ENCODE peak calls at places on chromosomes 16 and 17, in nine cellular contexts. One of them, this sample, is unnamed.

GRCh38 chr17:38925263-38925995 is at the start of gene LASP1NB:
- DNase-seq in endothelial cell: no peak
- DNase-seq in GM13977: no peak
- DNase-seq in kidney epithelial cell: no peak
- DNase-seq in astrocyte of the spinal cord: peak
- DNase-seq in foreskin fibroblast: peak
- DNase-seq in AG10803: peak
- DNase-seq in tibial artery: no peak
- DNase-seq in cardiac fibroblast: peak
- DNase-seq in this sample: no peak

GRCh38 chr17:67078292-67078691 is 33.9 kb downstream of the CACNG1 start:
- DNase-seq in endothelial cell: no peak
- DNase-seq in GM13977: no peak
- DNase-seq in kidney epithelial cell: no peak
- DNase-seq in astrocyte of the spinal cord: no peak
- DNase-seq in foreskin fibroblast: no peak
- DNase-seq in AG10803: no peak
- DNase-seq in tibial artery: no peak
- DNase-seq in cardiac fibroblast: no peak
- DNase-seq in this sample: no peak

GRCh38 chr16:74291577-74292208 is 4.9 kb upstream of the PSMD7 start:
- DNase-seq in endothelial cell: no peak
- DNase-seq in GM13977: no peak
- DNase-seq in kidney epithelial cell: no peak
- DNase-seq in astrocyte of the spinal cord: no peak
- DNase-seq in foreskin fibroblast: peak
- DNase-seq in AG10803: peak
- DNase-seq in tibial artery: no peak
- DNase-seq in cardiac fibroblast: peak
- DNase-seq in this sample: no peak

GRCh38 chr17:73458191-73458590 is 146.4 kb upstream of the CDC42EP4 start:
- DNase-seq in endothelial cell: no peak
- DNase-seq in GM13977: no peak
- DNase-seq in kidney epithelial cell: no peak
- DNase-seq in astrocyte of the spinal cord: no peak
- DNase-seq in foreskin fibroblast: no peak
- DNase-seq in AG10803: no peak
- DNase-seq in tibial artery: no peak
- DNase-seq in cardiac fibroblast: no peak
- DNase-seq in this sample: no peak

GRCh38 chr17:273994-274832 is 78.4 kb downstream of the RPH3AL start:
- DNase-seq in endothelial cell: no peak
- DNase-seq in GM13977: no peak
- DNase-seq in kidney epithelial cell: no peak
- DNase-seq in astrocyte of the spinal cord: no peak
- DNase-seq in foreskin fibroblast: no peak
- DNase-seq in AG10803: no peak
- DNase-seq in tibial artery: no peak
- DNase-seq in cardiac fibroblast: no peak
- DNase-seq in this sample: no peak

GRCh38 chr16:86363057-86363490 is 147.3 kb upstream of the FOXF1 start:
- DNase-seq in endothelial cell: no peak
- DNase-seq in GM13977: no peak
- DNase-seq in kidney epithelial cell: no peak
- DNase-seq in astrocyte of the spinal cord: peak
- DNase-seq in foreskin fibroblast: peak
- DNase-seq in AG10803: peak
- DNase-seq in tibial artery: no peak
- DNase-seq in cardiac fibroblast: peak
- DNase-seq in this sample: no peak

GRCh38 chr17:10059684-10060211 is 138.7 kb downstream of the GAS7 start:
- DNase-seq in endothelial cell: no peak
- DNase-seq in GM13977: peak
- DNase-seq in kidney epithelial cell: no peak
- DNase-seq in astrocyte of the spinal cord: peak
- DNase-seq in foreskin fibroblast: no peak
- DNase-seq in AG10803: peak
- DNase-seq in tibial artery: no peak
- DNase-seq in cardiac fibroblast: no peak
- DNase-seq in this sample: no peak

GRCh38 chr17:83198366-83199341 is 119.2 kb downstream of the METRNL start:
- DNase-seq in endothelial cell: no peak
- DNase-seq in GM13977: no peak
- DNase-seq in kidney epithelial cell: no peak
- DNase-seq in astrocyte of the spinal cord: no peak
- DNase-seq in foreskin fibroblast: no peak
- DNase-seq in AG10803: no peak
- DNase-seq in tibial artery: peak
- DNase-seq in cardiac fibroblast: no peak
- DNase-seq in this sample: peak

GRCh38 chr17:30961213-30962188 is 9.3 kb upstream of the RNF135 start:
- DNase-seq in endothelial cell: no peak
- DNase-seq in GM13977: peak
- DNase-seq in kidney epithelial cell: peak
- DNase-seq in astrocyte of the spinal cord: no peak
- DNase-seq in foreskin fibroblast: no peak
- DNase-seq in AG10803: peak
- DNase-seq in tibial artery: no peak
- DNase-seq in cardiac fibroblast: peak
- DNase-seq in this sample: no peak

GRCh38 chr17:50426814-50427787 is 1.1 kb downstream of the ACSF2 start:
- DNase-seq in endothelial cell: peak
- DNase-seq in GM13977: peak
- DNase-seq in kidney epithelial cell: no peak
- DNase-seq in astrocyte of the spinal cord: peak
- DNase-seq in foreskin fibroblast: no peak
- DNase-seq in AG10803: peak
- DNase-seq in tibial artery: peak
- DNase-seq in cardiac fibroblast: peak
- DNase-seq in this sample: no peak
- TF ChIP-seq CTCF in endothelial cell: no peak
- TF ChIP-seq CTCF in GM13977: peak
- TF ChIP-seq CTCF in kidney epithelial cell: peak
- TF ChIP-seq CTCF in astrocyte of the spinal cord: peak
- TF ChIP-seq CTCF in foreskin fibroblast: no peak
- TF ChIP-seq CTCF in AG10803: peak
- TF ChIP-seq CTCF in tibial artery: no peak
- TF ChIP-seq CTCF in cardiac fibroblast: no peak
- TF ChIP-seq CTCF in this sample: no peak

DNA sequence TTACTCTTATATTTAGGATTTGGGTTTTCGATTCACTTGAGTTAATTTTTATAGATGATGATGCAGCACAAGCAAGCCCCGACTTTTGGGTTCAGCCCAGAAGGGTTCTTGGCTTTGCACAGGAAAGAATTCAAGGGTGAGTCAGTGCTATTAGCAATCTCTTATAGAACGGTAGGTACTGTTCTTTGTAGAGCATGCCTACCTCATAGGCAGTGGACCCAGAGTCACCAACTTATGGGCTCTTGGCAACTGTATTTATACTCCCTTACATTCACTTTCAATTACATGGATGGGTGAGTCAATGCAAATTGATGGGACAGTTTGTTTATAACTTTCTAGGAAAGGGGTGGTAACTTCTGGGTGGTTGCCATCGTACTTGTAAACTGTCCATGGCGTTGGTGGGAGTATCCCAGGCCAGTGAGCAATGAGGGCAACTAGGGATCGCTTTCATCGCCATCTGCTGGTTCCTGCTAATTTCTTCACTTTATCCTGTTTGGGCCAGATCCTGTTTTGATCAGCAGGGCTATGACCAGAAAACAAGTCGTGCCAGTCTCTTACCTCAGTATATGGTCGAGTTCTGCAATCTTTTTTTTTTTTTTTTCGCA is 362.6 kb downstream of the CNTNAP4 start:
- DNase-seq in endothelial cell: no peak
- DNase-seq in GM13977: no peak
- DNase-seq in kidney epithelial cell: no peak
- DNase-seq in astrocyte of the spinal cord: peak
- DNase-seq in foreskin fibroblast: no peak
- DNase-seq in AG10803: no peak
- DNase-seq in tibial artery: no peak
- DNase-seq in cardiac fibroblast: peak
- DNase-seq in this sample: no peak
- TF ChIP-seq CTCF in endothelial cell: no peak
- TF ChIP-seq CTCF in GM13977: peak
- TF ChIP-seq CTCF in kidney epithelial cell: peak
- TF ChIP-seq CTCF in astrocyte of the spinal cord: peak
- TF ChIP-seq CTCF in foreskin fibroblast: no peak
- TF ChIP-seq CTCF in AG10803: no peak
- TF ChIP-seq CTCF in tibial artery: no peak
- TF ChIP-seq CTCF in cardiac fibroblast: no peak
- TF ChIP-seq CTCF in this sample: no peak

GRCh38 chr16:31214705-31215286 is 877 bp downstream of the TRIM72 start:
- DNase-seq in endothelial cell: peak
- DNase-seq in GM13977: no peak
- DNase-seq in kidney epithelial cell: no peak
- DNase-seq in astrocyte of the spinal cord: no peak
- DNase-seq in foreskin fibroblast: no peak
- DNase-seq in AG10803: no peak
- DNase-seq in tibial artery: no peak
- DNase-seq in cardiac fibroblast: no peak
- DNase-seq in this sample: no peak
- TF ChIP-seq CTCF in endothelial cell: no peak
- TF ChIP-seq CTCF in GM13977: no peak
- TF ChIP-seq CTCF in kidney epithelial cell: no peak
- TF ChIP-seq CTCF in astrocyte of the spinal cord: no peak
- TF ChIP-seq CTCF in foreskin fibroblast: no peak
- TF ChIP-seq CTCF in AG10803: no peak
- TF ChIP-seq CTCF in tibial artery: no peak
- TF ChIP-seq CTCF in cardiac fibroblast: no peak
- TF ChIP-seq CTCF in this sample: no peak

GRCh38 chr16:17194190-17194780 is 276.5 kb downstream of the XYLT1 start:
- DNase-seq in endothelial cell: peak
- DNase-seq in GM13977: peak
- DNase-seq in kidney epithelial cell: no peak
- DNase-seq in astrocyte of the spinal cord: peak
- DNase-seq in foreskin fibroblast: no peak
- DNase-seq in AG10803: peak
- DNase-seq in tibial artery: peak
- DNase-seq in cardiac fibroblast: peak
- DNase-seq in this sample: peak
- TF ChIP-seq CTCF in endothelial cell: peak
- TF ChIP-seq CTCF in GM13977: peak
- TF ChIP-seq CTCF in kidney epithelial cell: peak
- TF ChIP-seq CTCF in astrocyte of the spinal cord: peak
- TF ChIP-seq CTCF in foreskin fibroblast: peak
- TF ChIP-seq CTCF in AG10803: peak
- TF ChIP-seq CTCF in tibial artery: peak
- TF ChIP-seq CTCF in cardiac fibroblast: peak
- TF ChIP-seq CTCF in this sample: no peak

GRCh38 chr17:78925662-78926555 is 722 bp upstream of the TIMP2 start:
- DNase-seq in endothelial cell: peak
- DNase-seq in GM13977: no peak
- DNase-seq in kidney epithelial cell: no peak
- DNase-seq in astrocyte of the spinal cord: peak
- DNase-seq in foreskin fibroblast: peak
- DNase-seq in AG10803: peak
- DNase-seq in tibial artery: peak
- DNase-seq in cardiac fibroblast: peak
- DNase-seq in this sample: no peak

GRCh38 chr17:78922876-78923498 is 2.2 kb downstream of the TIMP2 start:
- DNase-seq in endothelial cell: no peak
- DNase-seq in GM13977: no peak
- DNase-seq in kidney epithelial cell: no peak
- DNase-seq in astrocyte of the spinal cord: no peak
- DNase-seq in foreskin fibroblast: no peak
- DNase-seq in AG10803: no peak
- DNase-seq in tibial artery: no peak
- DNase-seq in cardiac fibroblast: no peak
- DNase-seq in this sample: no peak

GRCh38 chr17:78924481-78925151 is 571 bp downstream of the TIMP2 start:
- DNase-seq in endothelial cell: peak
- DNase-seq in GM13977: no peak
- DNase-seq in kidney epithelial cell: no peak
- DNase-seq in astrocyte of the spinal cord: no peak
- DNase-seq in foreskin fibroblast: no peak
- DNase-seq in AG10803: peak
- DNase-seq in tibial artery: no peak
- DNase-seq in cardiac fibroblast: no peak
- DNase-seq in this sample: no peak

GRCh38 chr17:78923660-78924453 is 1.3 kb downstream of the TIMP2 start:
- DNase-seq in endothelial cell: no peak
- DNase-seq in GM13977: peak
- DNase-seq in kidney epithelial cell: no peak
- DNase-seq in astrocyte of the spinal cord: no peak
- DNase-seq in foreskin fibroblast: no peak
- DNase-seq in AG10803: no peak
- DNase-seq in tibial artery: peak
- DNase-seq in cardiac fibroblast: no peak
- DNase-seq in this sample: no peak

GRCh38 chr17:78925234-78925633 is at the start of gene TIMP2:
- DNase-seq in endothelial cell: peak
- DNase-seq in GM13977: peak
- DNase-seq in kidney epithelial cell: no peak
- DNase-seq in astrocyte of the spinal cord: peak
- DNase-seq in foreskin fibroblast: peak
- DNase-seq in AG10803: peak
- DNase-seq in tibial artery: peak
- DNase-seq in cardiac fibroblast: peak
- DNase-seq in this sample: peak
- TF ChIP-seq CTCF in endothelial cell: peak
- TF ChIP-seq CTCF in GM13977: peak
- TF ChIP-seq CTCF in kidney epithelial cell: peak
- TF ChIP-seq CTCF in astrocyte of the spinal cord: peak
- TF ChIP-seq CTCF in foreskin fibroblast: no peak
- TF ChIP-seq CTCF in AG10803: no peak
- TF ChIP-seq CTCF in tibial artery: peak
- TF ChIP-seq CTCF in cardiac fibroblast: peak
- TF ChIP-seq CTCF in this sample: no peak

DNA sequence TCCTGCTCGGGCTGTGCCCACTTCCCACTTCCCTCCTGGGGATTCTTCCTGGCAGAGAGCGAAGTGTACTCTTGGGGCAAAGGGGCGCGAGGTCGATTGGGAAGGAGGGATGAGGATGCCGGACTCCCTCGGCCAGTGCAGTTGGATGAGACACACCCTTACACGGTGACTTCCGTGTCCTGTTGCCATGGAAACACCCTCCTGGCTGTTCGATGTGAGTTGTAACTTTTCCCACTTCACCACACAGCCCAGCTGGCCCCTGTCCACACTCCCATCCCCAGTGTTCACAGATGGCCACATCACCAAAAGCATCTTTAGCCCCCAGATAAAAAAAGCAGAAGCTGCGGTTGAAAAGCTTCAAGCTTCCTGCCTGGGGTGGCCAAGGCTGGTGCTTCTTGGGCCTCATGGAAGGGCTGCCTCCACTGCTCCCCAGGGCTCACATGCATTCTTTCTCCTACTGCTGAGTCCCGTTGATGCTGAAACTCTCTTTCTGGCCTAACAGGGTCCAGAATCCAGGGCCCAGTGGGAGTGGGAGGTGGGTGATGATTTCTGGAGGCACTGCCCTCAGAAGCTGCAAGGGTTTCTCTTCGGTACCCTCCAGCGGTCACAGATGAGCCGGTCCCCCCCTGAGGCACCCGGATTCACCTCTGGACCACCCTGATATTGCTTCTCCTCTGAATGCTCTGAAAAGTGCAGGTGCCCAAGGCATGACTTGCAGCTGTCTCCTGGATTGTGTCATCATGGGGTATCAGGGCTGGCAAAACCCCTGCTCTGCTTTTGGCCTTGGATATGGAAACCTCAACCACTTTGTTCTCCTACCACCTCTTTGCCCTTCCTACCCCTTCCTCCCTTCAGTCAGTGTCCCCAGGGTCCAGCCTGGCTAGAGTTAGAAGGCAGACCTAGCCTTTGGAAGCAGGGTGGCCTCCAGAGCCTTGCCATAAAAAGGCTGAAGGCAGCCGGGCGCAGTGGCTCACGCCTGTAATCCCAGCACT is 2.2 kb upstream of the TRAF4 start:
- DNase-seq in endothelial cell: no peak
- DNase-seq in GM13977: no peak
- DNase-seq in kidney epithelial cell: no peak
- DNase-seq in astrocyte of the spinal cord: no peak
- DNase-seq in foreskin fibroblast: no peak
- DNase-seq in AG10803: no peak
- DNase-seq in tibial artery: no peak
- DNase-seq in cardiac fibroblast: no peak
- DNase-seq in this sample: no peak
- TF ChIP-seq CTCF in endothelial cell: no peak
- TF ChIP-seq CTCF in GM13977: no peak
- TF ChIP-seq CTCF in kidney epithelial cell: no peak
- TF ChIP-seq CTCF in astrocyte of the spinal cord: no peak
- TF ChIP-seq CTCF in foreskin fibroblast: no peak
- TF ChIP-seq CTCF in AG10803: no peak
- TF ChIP-seq CTCF in tibial artery: no peak
- TF ChIP-seq CTCF in cardiac fibroblast: no peak
- TF ChIP-seq CTCF in this sample: no peak

This sample was measured in omental fat pad.